ENCODE peak calls at places on chromosomes 4 and X, in four cellular contexts. R is IMR-90, A is H1, M is mesendoderm. X is an unnamed sample.
A peak's percentile ranks its signal among the peaks of the same experiment; 100 is the strongest.

GRCh38 chr4:68180858-68181531 is 51.3 kb upstream of the TMPRSS11F start:
- DNase-seq in R (no peak), A (no peak), M (no peak), X (no peak)

GRCh38 chr4:169248645-169249044 is 22.1 kb downstream of the SH3RF1 start:
- DNase-seq in R (no peak), A (no peak), M (no peak), X (no peak)

GRCh38 chr4:86043755-86044592 is 315.9 kb downstream of the MAPK10 start:
- DNase-seq in R (peak; percentile 55), A (no peak), M (peak; percentile 53), X (no peak)

GRCh38 chr4:177005801-177006230 is 213.1 kb upstream of the VEGFC start:
- DNase-seq in R (peak; percentile 84), A (no peak), M (peak; percentile 10), X (no peak)

GRCh38 chrX:77505227-77505626 is 58.0 kb downstream of the FGF16 start:
- DNase-seq in R (peak; percentile 69), A (no peak), M (no peak), X (no peak)

GRCh38 chrX:68686684-68687045 is 39.2 kb downstream of the STARD8 start:
- DNase-seq in R (no peak), A (no peak), M (peak; percentile 44), X (peak; percentile 43)

GRCh38 chrX:132631579-132632232 is 142.9 kb upstream of the MBNL3 start:
- DNase-seq in R (peak; percentile 40), A (no peak), M (peak; percentile 41), X (no peak)

GRCh38 chrX:102546818-102547493 is 30.4 kb upstream of the TMSB15A start:
- DNase-seq in R (no peak), A (peak; percentile 43), M (no peak), X (no peak)

GRCh38 chr4:2837904-2838496 is 5.6 kb upstream of the ADD1 start:
- DNase-seq in R (peak; percentile 39), A (no peak), M (no peak), X (no peak)

GRCh38 chrX:47200385-47201150 is 6.9 kb downstream of the UBA1 start:
- DNase-seq in R (peak; percentile 65), A (no peak), M (peak; percentile 65), X (no peak)

GRCh38 chr4:177118596-177118995 is 191.1 kb upstream of the NEIL3 start:
- DNase-seq in R (peak; percentile 99), A (no peak), M (no peak), X (no peak)

GRCh38 chrX:776529-777230 is 146.1 kb downstream of the SHOX start:
- DNase-seq in R (no peak), A (no peak), M (no peak), X (no peak)

GRCh38 chrX:136528645-136529315 is 3.2 kb upstream of the VGLL1 start:
- DNase-seq in R (no peak), A (peak; percentile 40), M (peak; percentile 63), X (peak; percentile 45)

GRCh38 chr4:38306482-38307071 is 346.4 kb downstream of the PTTG2 start:
- DNase-seq in R (no peak), A (no peak), M (no peak), X (no peak)

GRCh38 chrX:117860517-117860916 is 256.1 kb downstream of the KLHL13 start:
- DNase-seq in R (no peak), A (no peak), M (no peak), X (no peak)

GRCh38 chrX:154482786-154483185 is 3.6 kb downstream of the UBL4A start:
- DNase-seq in R (no peak), A (no peak), M (no peak), X (peak; percentile 15)

GRCh38 chr4:123495530-123495929 is 98.9 kb downstream of the SPRY1 start:
- DNase-seq in R (peak; percentile 12), A (no peak), M (no peak), X (no peak)

GRCh38 chr4:610411-611261 is 14.7 kb upstream of the PDE6B start:
- DNase-seq in R (peak; percentile 49), A (no peak), M (peak; percentile 48), X (no peak)

GRCh38 chrX:134711135-134711941 is 53.1 kb upstream of the PLAC1 start:
- DNase-seq in R (no peak), A (no peak), M (no peak), X (no peak)

GRCh38 chr4:103424853-103425252 is 226.7 kb upstream of the CENPE start:
- DNase-seq in R (no peak), A (no peak), M (no peak), X (no peak)

GRCh38 chrX:56764975-56765791 is 36.1 kb downstream of the NBDY start:
- DNase-seq in R (no peak), A (peak; percentile 16), M (no peak), X (peak; percentile 21)

GRCh38 chrX:129000797-129001196 is 522.5 kb downstream of the SMARCA1 start:
- DNase-seq in R (no peak), A (no peak), M (peak; percentile 3), X (no peak)

DNA sequence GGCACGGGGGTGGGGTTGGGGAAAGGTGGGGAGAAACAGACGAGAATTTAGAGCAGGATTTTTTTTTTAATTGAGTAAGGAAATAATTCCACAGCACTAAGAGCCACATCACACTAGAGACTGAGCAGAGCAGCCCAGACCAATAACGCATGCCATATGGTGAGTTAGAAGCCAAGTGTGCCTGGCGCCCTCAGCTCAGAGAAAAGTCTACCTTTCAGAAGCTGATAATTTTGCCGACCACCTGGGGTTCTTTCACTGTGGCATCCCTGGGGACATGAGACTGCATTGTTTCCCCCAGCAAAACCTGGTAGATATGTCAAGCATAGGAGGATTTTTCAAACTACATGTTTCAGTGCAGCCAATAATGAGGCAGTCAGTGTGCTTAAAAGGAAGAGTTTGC is 516.8 kb downstream of the SMARCA1 start:
- DNase-seq in R (no peak), A (no peak), M (peak; percentile 1), X (no peak)
- H3K56ac ChIP-seq in R (no peak overlapping the region), A (no peak overlapping the region), M (no peak overlapping the region), X (no peak overlapping the region)

GRCh38 chr4:58435871-58436270 is 1325.7 kb upstream of the IGFBP7 start:
- DNase-seq in R (no peak), A (no peak), M (no peak), X (no peak)
- H2BK120ac ChIP-seq in R (no peak overlapping the region), A (no peak overlapping the region), M (no peak overlapping the region), X (no peak overlapping the region)

GRCh38 chr4:182536221-182536620 is 293.0 kb downstream of the TENM3 start:
- DNase-seq in R (no peak), A (no peak), M (peak; percentile 62), X (no peak)
- H4K5ac ChIP-seq in R (no peak overlapping the region), A (no peak overlapping the region), M (no peak overlapping the region), X (no peak overlapping the region)

DNA sequence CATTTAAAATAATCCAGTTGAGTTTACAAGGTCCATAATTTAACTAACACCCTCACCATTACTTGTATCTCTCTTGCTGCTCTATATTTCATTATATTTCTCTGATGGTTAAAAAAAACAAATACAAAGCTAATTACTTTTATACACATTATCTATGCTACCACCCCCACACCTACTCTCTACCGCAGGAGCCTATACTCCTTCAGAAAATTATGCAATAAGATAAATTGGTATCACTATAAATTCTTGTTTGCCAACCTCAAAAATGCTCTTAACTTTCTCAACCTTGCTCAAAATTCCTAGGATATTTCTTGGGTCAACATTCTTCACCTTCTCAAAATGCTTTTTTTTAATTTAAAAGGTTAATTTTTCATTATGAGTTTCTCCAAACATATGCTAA is 282.7 kb downstream of the KCTD8 start:
- DNase-seq in R (no peak), A (no peak), M (no peak), X (no peak)
- H3K56ac ChIP-seq in R (no peak overlapping the region), A (no peak overlapping the region), M (no peak overlapping the region), X (no peak overlapping the region)

DNA sequence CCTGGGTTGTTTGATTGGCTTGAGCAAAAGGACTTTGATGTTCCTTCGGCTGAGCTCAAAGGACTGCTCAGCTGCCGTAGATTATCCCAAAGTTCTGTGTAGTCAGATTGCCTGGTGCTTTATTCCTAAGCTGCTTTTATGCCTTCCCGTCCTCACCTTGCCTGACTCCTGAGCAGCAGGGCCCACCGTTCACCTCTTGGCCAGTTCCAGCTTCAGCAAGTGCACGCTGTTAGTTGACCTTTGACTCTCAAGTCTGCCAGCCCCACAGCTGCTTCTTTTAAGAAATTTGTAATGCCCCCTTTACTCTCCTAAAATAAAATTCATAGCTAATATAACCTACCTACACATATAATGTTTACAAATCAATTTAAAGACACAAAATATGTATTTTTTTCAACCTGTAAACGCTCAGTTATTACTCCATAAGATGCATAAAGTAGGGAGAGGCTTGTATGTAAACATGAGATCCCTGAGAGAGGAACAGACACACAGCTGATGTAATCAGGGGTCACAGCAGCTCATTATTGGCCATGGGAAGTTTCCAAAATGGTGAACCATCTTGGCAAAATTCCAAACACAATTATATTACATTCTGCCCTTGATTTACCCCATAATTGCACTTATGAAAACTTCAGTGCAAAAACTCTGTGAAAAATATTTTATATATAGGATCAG is 28.6 kb downstream of the UCHL1 start:
- DNase-seq in R (no peak), A (no peak), M (no peak), X (no peak)
- H2BK120ac ChIP-seq in R (peak overlapping the region; percentile 27), A (no peak overlapping the region), M (no peak overlapping the region), X (no peak overlapping the region)

GRCh38 chr4:110628321-110629213 is 5.7 kb upstream of the PITX2 start:
- DNase-seq in R (no peak), A (peak; percentile 59), M (peak; percentile 65), X (peak; percentile 56)

GRCh38 chr4:110624016-110624770 is 1.3 kb upstream of the PITX2 start:
- DNase-seq in R (no peak), A (no peak), M (peak; percentile 55), X (no peak)

GRCh38 chr4:110624904-110625494 is 2.1 kb upstream of the PITX2 start:
- DNase-seq in R (no peak), A (no peak), M (peak; percentile 51), X (no peak)

GRCh38 chr4:110625593-110626292 is 2.9 kb upstream of the PITX2 start:
- DNase-seq in R (no peak), A (no peak), M (peak; percentile 81), X (no peak)

GRCh38 chr4:110626532-110627153 is 3.8 kb upstream of the PITX2 start:
- DNase-seq in R (no peak), A (no peak), M (peak; percentile 53), X (peak; percentile 63)
- H4K5ac ChIP-seq in R (no peak overlapping the region), A (no peak overlapping the region), M (no peak overlapping the region), X (no peak overlapping the region)

GRCh38 chrX:44036336-44036735 is 63.1 kb upstream of the NDP start:
- DNase-seq in R (peak; percentile 55), A (no peak), M (peak; percentile 75), X (no peak)
- H3K56ac ChIP-seq in R (no peak overlapping the region), A (no peak overlapping the region), M (no peak overlapping the region), X (no peak overlapping the region)

X was measured in H9.